ENCODE peak calls at places on chromosomes 11 and 22, in five cellular contexts. One of them, this sample, is unnamed.

GRCh38 chr11:69295995-69296889 is 2.3 kb downstream of the MYEOV start:
- ATAC-seq in upper lobe of left lung: no peak
- ATAC-seq in GM12878: no peak
- ATAC-seq in HepG2: peak; percentile 49
- ATAC-seq in K562: peak; percentile 3
- ATAC-seq in this sample: peak; percentile 62

GRCh38 chr22:30318773-30319419 is 7.8 kb downstream of the TBC1D10A start:
- ATAC-seq in upper lobe of left lung: no peak
- ATAC-seq in K562: peak; percentile 58
- ATAC-seq in HepG2: peak; percentile 68
- ATAC-seq in GM12878: no peak
- ATAC-seq in this sample: no peak

GRCh38 chr11:105035262-105035620 is 297 bp upstream of the CASP1 start:
- ATAC-seq in K562: no peak
- ATAC-seq in HepG2: peak; percentile 31
- ATAC-seq in GM12878: peak; percentile 5
- ATAC-seq in upper lobe of left lung: peak; percentile 39
- ATAC-seq in this sample: no peak

GRCh38 chr11:16468735-16469446 is 112.5 kb upstream of the SOX6 start:
- ATAC-seq in upper lobe of left lung: no peak
- ATAC-seq in K562: no peak
- ATAC-seq in HepG2: no peak
- ATAC-seq in GM12878: no peak
- ATAC-seq in this sample: no peak

GRCh38 chr22:36010090-36010489 is 18.5 kb downstream of the RBFOX2 start:
- ATAC-seq in GM12878: no peak
- ATAC-seq in upper lobe of left lung: no peak
- ATAC-seq in HepG2: peak; percentile 40
- ATAC-seq in K562: peak; percentile 65
- ATAC-seq in this sample: no peak

GRCh38 chr22:47734511-47734910 is 972.1 kb downstream of the TBC1D22A start:
- ATAC-seq in HepG2: no peak
- ATAC-seq in upper lobe of left lung: no peak
- ATAC-seq in K562: no peak
- ATAC-seq in GM12878: no peak
- ATAC-seq in this sample: no peak

GRCh38 chr11:128694618-128695481 is 978 bp downstream of the FLI1 start:
- ATAC-seq in HepG2: no peak
- ATAC-seq in K562: no peak
- ATAC-seq in GM12878: peak; percentile 45
- ATAC-seq in upper lobe of left lung: no peak
- ATAC-seq in this sample: no peak

GRCh38 chr11:80424012-80424695 is 983.3 kb upstream of the TENM4 start:
- ATAC-seq in HepG2: no peak
- ATAC-seq in K562: no peak
- ATAC-seq in GM12878: peak; percentile 90
- ATAC-seq in upper lobe of left lung: no peak
- ATAC-seq in this sample: no peak

GRCh38 chr11:125679837-125680236 is 810 bp downstream of the ACRV1 start:
- ATAC-seq in HepG2: no peak
- ATAC-seq in upper lobe of left lung: no peak
- ATAC-seq in K562: no peak
- ATAC-seq in GM12878: no peak
- ATAC-seq in this sample: no peak

GRCh38 chr11:45362636-45363035 is 76.5 kb upstream of the SYT13 start:
- ATAC-seq in K562: no peak
- ATAC-seq in HepG2: no peak
- ATAC-seq in upper lobe of left lung: no peak
- ATAC-seq in GM12878: no peak
- ATAC-seq in this sample: no peak

GRCh38 chr11:45368697-45369096 is 82.6 kb upstream of the SYT13 start:
- ATAC-seq in upper lobe of left lung: no peak
- ATAC-seq in HepG2: no peak
- ATAC-seq in K562: no peak
- ATAC-seq in GM12878: no peak
- ATAC-seq in this sample: no peak

GRCh38 chr11:45366196-45366595 is 80.1 kb upstream of the SYT13 start:
- ATAC-seq in upper lobe of left lung: no peak
- ATAC-seq in HepG2: no peak
- ATAC-seq in K562: no peak
- ATAC-seq in GM12878: no peak
- ATAC-seq in this sample: no peak

GRCh38 chr11:45369294-45369693 is 83.2 kb upstream of the SYT13 start:
- ATAC-seq in K562: no peak
- ATAC-seq in HepG2: no peak
- ATAC-seq in upper lobe of left lung: no peak
- ATAC-seq in GM12878: no peak
- ATAC-seq in this sample: no peak

GRCh38 chr11:45366839-45367238 is 80.7 kb upstream of the SYT13 start:
- ATAC-seq in K562: no peak
- ATAC-seq in upper lobe of left lung: no peak
- ATAC-seq in GM12878: no peak
- ATAC-seq in HepG2: no peak
- ATAC-seq in this sample: no peak
- H3K4me3 ChIP-seq in K562: no peak overlapping the region
- H3K4me3 ChIP-seq in upper lobe of left lung: no peak overlapping the region
- H3K4me3 ChIP-seq in GM12878: no peak overlapping the region
- H3K4me3 ChIP-seq in HepG2: no peak overlapping the region
- H3K4me3 ChIP-seq in this sample: no peak overlapping the region

GRCh38 chr22:24973867-24974266 is 21.4 kb downstream of the KIAA1671 start:
- ATAC-seq in upper lobe of left lung: no peak
- ATAC-seq in HepG2: peak; percentile 24
- ATAC-seq in GM12878: no peak
- ATAC-seq in K562: no peak
- ATAC-seq in this sample: no peak
- TF ChIP-seq POLR2AphosphoS5 in upper lobe of left lung: no peak
- TF ChIP-seq POLR2AphosphoS5 in HepG2: no peak
- TF ChIP-seq POLR2AphosphoS5 in GM12878: no peak
- TF ChIP-seq POLR2AphosphoS5 in K562: no peak
- TF ChIP-seq POLR2AphosphoS5 in this sample: no peak

GRCh38 chr22:38219644-38220043 is 17.9 kb downstream of the MAFF start:
- ATAC-seq in HepG2: no peak
- ATAC-seq in K562: no peak
- ATAC-seq in GM12878: no peak
- ATAC-seq in upper lobe of left lung: no peak
- ATAC-seq in this sample: no peak

GRCh38 chr22:38220163-38220562 is 18.4 kb downstream of the MAFF start:
- ATAC-seq in upper lobe of left lung: no peak
- ATAC-seq in GM12878: no peak
- ATAC-seq in HepG2: no peak
- ATAC-seq in K562: no peak
- ATAC-seq in this sample: no peak

GRCh38 chr22:38221407-38221806 is 19.6 kb downstream of the MAFF start:
- ATAC-seq in upper lobe of left lung: no peak
- ATAC-seq in K562: no peak
- ATAC-seq in GM12878: no peak
- ATAC-seq in HepG2: no peak
- ATAC-seq in this sample: no peak

GRCh38 chr22:38220653-38221386 is 19.0 kb downstream of the MAFF start:
- ATAC-seq in GM12878: no peak
- ATAC-seq in K562: no peak
- ATAC-seq in upper lobe of left lung: no peak
- ATAC-seq in HepG2: no peak
- ATAC-seq in this sample: no peak

GRCh38 chr22:38218661-38219331 is 17.0 kb downstream of the MAFF start:
- ATAC-seq in K562: no peak
- ATAC-seq in HepG2: peak; percentile 84
- ATAC-seq in upper lobe of left lung: peak; percentile 88
- ATAC-seq in GM12878: peak; percentile 24
- ATAC-seq in this sample: peak; percentile 89
- TF ChIP-seq EP300 in K562: no peak
- TF ChIP-seq EP300 in HepG2: peak; percentile 70
- TF ChIP-seq EP300 in upper lobe of left lung: no peak
- TF ChIP-seq EP300 in GM12878: no peak
- TF ChIP-seq EP300 in this sample: no peak

GRCh38 chr11:120013325-120014250 is 124.3 kb downstream of the TRIM29 start:
- ATAC-seq in GM12878: peak; percentile 93
- ATAC-seq in HepG2: peak; percentile 98
- ATAC-seq in K562: peak; percentile 98
- ATAC-seq in upper lobe of left lung: peak; percentile 20
- ATAC-seq in this sample: peak; percentile 16
- H3K4me3 ChIP-seq in GM12878: no peak overlapping the region
- H3K4me3 ChIP-seq in HepG2: no peak overlapping the region
- H3K4me3 ChIP-seq in K562: no peak overlapping the region
- H3K4me3 ChIP-seq in upper lobe of left lung: no peak overlapping the region
- H3K4me3 ChIP-seq in this sample: no peak overlapping the region

GRCh38 chr11:36075053-36075452 is 131.2 kb downstream of the LDLRAD3 start:
- ATAC-seq in GM12878: no peak
- ATAC-seq in HepG2: no peak
- ATAC-seq in upper lobe of left lung: no peak
- ATAC-seq in K562: no peak
- ATAC-seq in this sample: peak; percentile 13
- TF ChIP-seq POLR2AphosphoS5 in GM12878: no peak
- TF ChIP-seq POLR2AphosphoS5 in HepG2: no peak
- TF ChIP-seq POLR2AphosphoS5 in upper lobe of left lung: no peak
- TF ChIP-seq POLR2AphosphoS5 in K562: no peak
- TF ChIP-seq POLR2AphosphoS5 in this sample: no peak

GRCh38 chr22:37608477-37609239 is at the start of gene GGA1:
- ATAC-seq in HepG2: peak; percentile 85
- ATAC-seq in GM12878: peak; percentile 83
- ATAC-seq in K562: peak; percentile 86
- ATAC-seq in upper lobe of left lung: peak; percentile 96
- ATAC-seq in this sample: peak; percentile 95
- TF ChIP-seq EP300 in HepG2: no peak
- TF ChIP-seq EP300 in GM12878: no peak
- TF ChIP-seq EP300 in K562: no peak
- TF ChIP-seq EP300 in upper lobe of left lung: peak; percentile 27
- TF ChIP-seq EP300 in this sample: no peak

DNA sequence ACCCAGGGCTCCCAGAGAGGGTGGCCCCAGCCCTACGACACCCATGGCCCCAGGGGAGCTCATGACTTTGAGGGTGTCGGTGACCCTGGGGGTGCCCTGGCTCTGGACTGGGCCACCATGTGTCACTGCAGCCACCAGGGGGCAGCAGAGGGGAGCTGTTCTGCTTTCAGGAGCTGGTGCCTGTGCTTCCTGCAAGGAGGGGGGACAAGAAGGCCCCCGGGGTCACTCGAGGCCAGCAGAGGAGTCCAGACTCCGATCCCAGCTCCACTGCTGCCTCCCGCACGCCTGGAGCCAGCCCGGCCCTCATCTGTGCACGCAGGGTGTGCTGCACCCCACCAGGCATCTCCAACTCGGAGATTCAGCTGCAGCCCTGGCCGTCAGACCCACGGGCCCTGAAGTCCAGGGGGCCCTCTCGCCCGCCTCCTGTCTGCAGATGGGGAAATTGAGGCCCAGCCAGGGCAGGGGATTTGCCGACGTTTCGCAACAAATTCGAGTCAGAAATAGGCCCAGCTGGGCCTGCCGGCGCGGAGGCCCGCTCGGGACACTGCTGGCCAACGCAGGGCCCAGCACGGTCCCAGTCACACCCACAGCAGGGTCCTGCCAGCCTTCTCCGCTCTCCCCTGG is 29.5 kb upstream of the WNT7B start:
- ATAC-seq in K562: peak; percentile 96
- ATAC-seq in upper lobe of left lung: peak; percentile 93
- ATAC-seq in GM12878: peak; percentile 97
- ATAC-seq in HepG2: peak; percentile 81
- ATAC-seq in this sample: peak; percentile 68
- H3K4me3 ChIP-seq in K562: no peak overlapping the region
- H3K4me3 ChIP-seq in upper lobe of left lung: no peak overlapping the region
- H3K4me3 ChIP-seq in GM12878: no peak overlapping the region
- H3K4me3 ChIP-seq in HepG2: peak overlapping the region; percentile 24
- H3K4me3 ChIP-seq in this sample: no peak overlapping the region

GRCh38 chr11:66268210-66268952 is at the start of gene RAB1B:
- ATAC-seq in K562: peak; percentile 92
- ATAC-seq in GM12878: peak; percentile 89
- ATAC-seq in upper lobe of left lung: peak; percentile 96
- ATAC-seq in HepG2: peak; percentile 87
- ATAC-seq in this sample: peak; percentile 91

GRCh38 chr11:66267039-66267378 is 1.4 kb upstream of the RAB1B start:
- ATAC-seq in upper lobe of left lung: no peak
- ATAC-seq in GM12878: no peak
- ATAC-seq in K562: peak; percentile 2
- ATAC-seq in HepG2: no peak
- ATAC-seq in this sample: peak; percentile 5

GRCh38 chr11:66271816-66272215 is 3.4 kb downstream of the RAB1B start:
- ATAC-seq in K562: no peak
- ATAC-seq in upper lobe of left lung: no peak
- ATAC-seq in HepG2: no peak
- ATAC-seq in GM12878: no peak
- ATAC-seq in this sample: no peak

GRCh38 chr11:66267379-66268209 is 845 bp upstream of the RAB1B start:
- ATAC-seq in HepG2: peak; percentile 65
- ATAC-seq in K562: peak; percentile 85
- ATAC-seq in upper lobe of left lung: peak; percentile 91
- ATAC-seq in GM12878: peak; percentile 83
- ATAC-seq in this sample: peak; percentile 86

DNA sequence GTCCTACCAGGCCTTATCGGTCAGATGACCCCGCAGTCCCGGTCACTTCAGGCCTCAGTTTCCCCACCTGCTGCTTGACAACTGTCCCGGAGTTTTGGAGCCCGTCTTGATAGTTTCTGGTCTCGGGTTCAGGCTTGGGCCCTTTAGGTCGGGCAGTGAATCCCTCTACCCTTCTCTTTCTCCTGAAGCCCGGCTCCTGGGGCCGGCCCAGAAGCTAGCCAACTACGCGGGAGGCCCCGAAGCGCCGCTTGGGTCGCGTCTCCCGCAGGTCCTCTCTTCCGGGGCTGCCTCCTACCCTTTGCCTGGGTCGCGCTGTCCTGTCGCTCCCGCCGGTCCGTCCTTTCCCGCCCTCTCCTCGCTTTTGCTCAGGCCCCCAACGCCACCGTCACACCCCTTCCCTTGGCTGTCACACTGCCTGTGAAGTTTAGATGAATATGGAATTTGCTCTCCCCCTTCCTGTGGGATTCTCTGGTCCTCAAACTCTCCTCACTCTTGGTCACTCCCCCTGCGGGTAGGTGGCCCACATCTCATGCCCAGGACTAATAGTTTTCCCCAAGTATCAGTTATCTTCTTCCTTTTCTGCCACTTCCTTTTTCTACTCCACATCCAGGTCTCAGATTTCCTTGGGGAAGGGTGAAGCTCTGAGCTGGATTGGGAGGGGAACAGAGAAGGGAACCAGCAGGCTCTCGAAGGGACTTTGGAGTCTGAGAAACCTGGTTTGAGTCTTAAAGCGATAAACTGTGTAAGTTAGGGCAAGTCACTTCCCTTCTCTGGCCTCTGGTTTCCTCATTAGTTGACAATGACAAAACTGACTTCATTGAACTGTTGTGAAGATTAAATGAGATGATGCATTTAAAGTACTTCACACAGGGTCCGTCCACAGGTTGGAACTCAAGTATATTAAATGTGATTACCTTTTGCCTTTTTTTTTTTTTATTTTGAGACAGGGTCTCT is 791 bp downstream of the RAB1B start:
- ATAC-seq in upper lobe of left lung: no peak
- ATAC-seq in HepG2: peak; percentile 24
- ATAC-seq in K562: peak; percentile 14
- ATAC-seq in GM12878: peak; percentile 3
- ATAC-seq in this sample: no peak
- TF ChIP-seq POLR2AphosphoS5 in upper lobe of left lung: no peak
- TF ChIP-seq POLR2AphosphoS5 in HepG2: no peak
- TF ChIP-seq POLR2AphosphoS5 in K562: no peak
- TF ChIP-seq POLR2AphosphoS5 in GM12878: no peak
- TF ChIP-seq POLR2AphosphoS5 in this sample: no peak

This sample was measured in gastroesophageal sphincter.